ENCODE peak calls at places on chromosomes 4 and X, in eight cellular contexts. K is activated CD4-positive, alpha-beta T cell treated with anti-CD3 and anti-CD28 coated beads, Interleukin-2, amount 50 U/mL, for 1 hour; J is cardiac muscle cell; N is RPMI8226; T is fibroblast of the aortic adventitia; E is stimulated activated CD8-positive, alpha-beta memory T cell treated with anti-CD3 and anti-CD28 coated beads, Interleukin-7, amount 100 ng/mL, for 1 hour; B is neural progenitor cell; D is neural crest cell. F is an unnamed sample.

GRCh38 chrX:18873189-18873791 is 110.6 kb downstream of the PHKA2 start:
- DNase-seq in N (no peak), D (no peak), T (peak), E (no peak), J (peak), K (no peak), B (no peak), F (no peak)

GRCh38 chr4:179097741-179098140 is 1655.5 kb upstream of the AGA start:
- DNase-seq in T (no peak), E (no peak), N (peak), D (peak), K (no peak), J (peak), B (peak), F (no peak)

GRCh38 chr4:123600426-123600825 is 203.8 kb downstream of the SPRY1 start:
- DNase-seq in E (no peak), J (peak), N (no peak), T (no peak), B (peak), D (no peak), K (no peak), F (no peak)

GRCh38 chr4:40750461-40751258 is 905 bp downstream of the NSUN7 start:
- DNase-seq in E (no peak), T (peak), D (peak), B (peak), K (no peak), N (no peak), J (peak), F (no peak)

GRCh38 chr4:108646706-108647105 is 3.7 kb upstream of the OSTC start:
- DNase-seq in D (no peak), J (no peak), B (no peak), E (no peak), N (no peak), T (no peak), K (no peak), F (no peak)

GRCh38 chr4:182745268-182745667 is 171.9 kb downstream of the DCTD start:
- DNase-seq in B (no peak), N (peak), D (no peak), J (no peak), E (no peak), K (no peak), T (no peak), F (no peak)

GRCh38 chr4:83561381-83561780 is 25.5 kb downstream of the GPAT3 start:
- DNase-seq in E (no peak), K (no peak), J (peak), B (no peak), T (peak), D (no peak), N (no peak), F (no peak)

GRCh38 chr4:31803511-31804195 is 1083.5 kb downstream of the PCDH7 start:
- DNase-seq in K (no peak), N (no peak), E (no peak), B (no peak), J (peak), T (peak), D (no peak), F (no peak)

GRCh38 chrX:106246511-106246910 is 78.4 kb downstream of the PWWP3B start:
- DNase-seq in K (no peak), E (no peak), J (peak), N (no peak), T (no peak), B (no peak), D (no peak), F (no peak)

GRCh38 chrX:139739138-139739537 is 31.2 kb upstream of the MCF2 start:
- DNase-seq in E (no peak), D (no peak), N (no peak), T (peak), B (no peak), J (peak), K (no peak), F (no peak)

GRCh38 chr4:55509272-55509671 is 37.4 kb downstream of the CLOCK start:
- DNase-seq in E (no peak), B (no peak), J (no peak), D (no peak), K (no peak), N (no peak), T (no peak), F (no peak)

GRCh38 chr4:16226816-16227461 is 668 bp upstream of the TAPT1 start:
- DNase-seq in B (peak), T (no peak), K (peak), D (peak), N (peak), J (peak), E (peak), F (peak)

F was measured in upper lobe of right lung.